ENCODE peak calls at places on chromosome 11, in nine cellular contexts. K is memory B cell; O is NCI-H1417; G is AG04450; J is lung; P is HTR-8/SVneo; T is AG09309; H is effector memory CD4-positive, alpha-beta T cell; N is sigmoid colon. S is an unnamed sample.
A peak's percentile ranks its signal among the peaks of the same experiment; 100 is the strongest.

GRCh38 chr11:105229257-105229656 is 89.7 kb upstream of the CARD18 start:
- DNase-seq in K (no peak), H (no peak), N (no peak), J (no peak), T (peak; percentile 53), P (no peak), O (no peak), G (peak; percentile 16), S (no peak)

GRCh38 chr11:96050435-96051182 is 126.7 kb upstream of the MTMR2 start:
- DNase-seq in J (no peak), T (no peak), H (no peak), P (no peak), K (no peak), O (no peak), N (no peak), G (no peak), S (no peak)

GRCh38 chr11:132538642-132539041 is 993.7 kb downstream of the OPCML start:
- DNase-seq in K (no peak), T (no peak), J (no peak), H (no peak), N (no peak), P (no peak), O (no peak), G (no peak), S (no peak)

GRCh38 chr11:108945341-108945740 is 280.5 kb downstream of the DDX10 start:
- DNase-seq in P (no peak), J (no peak), G (no peak), K (no peak), H (no peak), O (no peak), T (no peak), N (no peak), S (no peak)

GRCh38 chr11:45028921-45029680 is 78.4 kb upstream of the TP53I11 start:
- DNase-seq in P (no peak), N (no peak), O (no peak), H (no peak), G (no peak), K (peak; percentile 43), T (no peak), J (no peak), S (no peak)

GRCh38 chr11:68402355-68403031 is 58.1 kb upstream of the PPP6R3 start:
- DNase-seq in J (no peak), P (no peak), N (no peak), G (no peak), H (no peak), T (no peak), O (no peak), K (no peak), S (no peak)

GRCh38 chr11:103322861-103323260 is 213.6 kb downstream of the DYNC2H1 start:
- DNase-seq in P (no peak), N (no peak), H (no peak), K (no peak), O (no peak), T (no peak), G (no peak), J (no peak), S (no peak)

GRCh38 chr11:44309483-44310197 is at the start of gene ALX4:
- DNase-seq in O (peak; percentile 77), G (no peak), N (no peak), K (no peak), J (no peak), H (no peak), T (no peak), P (peak; percentile 60), S (no peak)

GRCh38 chr11:83979593-83979992 is 693.4 kb upstream of the CCDC90B start:
- DNase-seq in H (no peak), J (no peak), O (no peak), P (no peak), N (no peak), T (no peak), G (no peak), K (no peak), S (no peak)

S was measured in NCI-H2081 treated with DMSO at 0.1 percent for 48 hours.